ENCODE peak calls at places on chromosome 2, in six cellular contexts. N is adrenal gland, Y is cardiac muscle cell, L is psoas muscle, Q is heart left ventricle, Z is A549. H is an unnamed sample.
A peak's percentile ranks its signal among the peaks of the same experiment; 100 is the strongest.

GRCh38 chr2:5609191-5609590 is 83.0 kb upstream of the SOX11 start:
- DNase-seq in N (no peak), Y (no peak), L (no peak), Q (no peak), Z (no peak), H (no peak)

GRCh38 chr2:195562624-195563566 is 94.1 kb upstream of the SLC39A10 start:
- DNase-seq in N (no peak), Y (no peak), L (no peak), Q (no peak), Z (peak; percentile 32), H (no peak)

GRCh38 chr2:217617496-217618085 is 385.2 kb downstream of the TNS1 start:
- DNase-seq in N (no peak), Y (no peak), L (no peak), Q (no peak), Z (no peak), H (no peak)

GRCh38 chr2:46780801-46781445 is 134.7 kb downstream of the MCFD2 start:
- DNase-seq in N (no peak), Y (peak; percentile 82), L (peak; percentile 52), Q (peak; percentile 76), Z (no peak), H (peak; percentile 85)

GRCh38 chr2:32064021-32064678 is 794 bp downstream of the SPAST start:
- DNase-seq in N (no peak), Y (peak; percentile 48), L (no peak), Q (no peak), Z (peak; percentile 18), H (no peak)

GRCh38 chr2:236712304-236712703 is 142.7 kb downstream of the ACKR3 start:
- DNase-seq in N (no peak), Y (no peak), L (no peak), Q (no peak), Z (peak; percentile 16), H (no peak)

GRCh38 chr2:36951574-36951973 is 14.8 kb downstream of the STRN start:
- DNase-seq in N (no peak), Y (no peak), L (no peak), Q (no peak), Z (peak; percentile 49), H (no peak)

GRCh38 chr2:98846041-98846440 is 90.0 kb downstream of the CRACDL start:
- DNase-seq in N (no peak), Y (no peak), L (no peak), Q (no peak), Z (no peak), H (no peak)

GRCh38 chr2:37837576-37838335 is 87.3 kb upstream of the RMDN2 start:
- DNase-seq in N (peak; percentile 15), Y (peak; percentile 43), L (no peak), Q (no peak), Z (no peak), H (peak; percentile 66)

GRCh38 chr2:179139506-179139905 is 89.6 kb upstream of the CCDC141 start:
- DNase-seq in N (no peak), Y (no peak), L (no peak), Q (no peak), Z (no peak), H (no peak)

GRCh38 chr2:85698184-85698879 is 4.2 kb downstream of the GNLY start:
- DNase-seq in N (no peak), Y (no peak), L (no peak), Q (no peak), Z (no peak), H (no peak)

GRCh38 chr2:217947341-217948316 is 55.2 kb downstream of the TNS1 start:
- DNase-seq in N (peak; percentile 7), Y (no peak), L (no peak), Q (peak; percentile 31), Z (no peak), H (peak; percentile 4)

GRCh38 chr2:190748966-190749365 is 100.1 kb downstream of the NAB1 start:
- DNase-seq in N (no peak), Y (no peak), L (no peak), Q (no peak), Z (no peak), H (no peak)

GRCh38 chr2:241941691-241942301 is 72.3 kb downstream of the RTP5 start:
- DNase-seq in N (no peak), Y (no peak), L (no peak), Q (no peak), Z (no peak), H (no peak)

GRCh38 chr2:152486737-152487063 is 151.7 kb downstream of the FMNL2 start:
- DNase-seq in N (no peak), Y (no peak), L (no peak), Q (no peak), Z (no peak), H (no peak)

GRCh38 chr2:232767866-232768265 is 8.5 kb downstream of the KCNJ13 start:
- DNase-seq in N (no peak), Y (no peak), L (no peak), Q (no peak), Z (no peak), H (no peak)

GRCh38 chr2:127701193-127701650 is at the start of gene SFT2D3:
- DNase-seq in N (peak; percentile 94), Y (peak; percentile 95), L (peak; percentile 97), Q (peak; percentile 95), Z (peak; percentile 94), H (peak; percentile 86)

GRCh38 chr2:120541553-120541932 is 194.1 kb upstream of the GLI2 start:
- DNase-seq in N (no peak), Y (no peak), L (peak; percentile 93), Q (no peak), Z (no peak), H (no peak)

GRCh38 chr2:64998658-64999061 is 9.5 kb downstream of the SLC1A4 start:
- DNase-seq in N (peak; percentile 29), Y (peak; percentile 61), L (no peak), Q (no peak), Z (no peak), H (no peak)

GRCh38 chr2:29293830-29294438 is 178.7 kb downstream of the CLIP4 start:
- DNase-seq in N (peak; percentile 42), Y (peak; percentile 84), L (no peak), Q (no peak), Z (peak; percentile 19), H (no peak)

GRCh38 chr2:29777164-29777563 is 144.2 kb downstream of the ALK start:
- DNase-seq in N (no peak), Y (no peak), L (no peak), Q (no peak), Z (no peak), H (no peak)

GRCh38 chr2:56215911-56216310 is 32.1 kb downstream of the CCDC85A start:
- DNase-seq in N (no peak), Y (no peak), L (no peak), Q (no peak), Z (no peak), H (no peak)

GRCh38 chr2:36965751-36966369 is 476 bp downstream of the STRN start:
- DNase-seq in N (peak; percentile 50), Y (peak; percentile 76), L (peak; percentile 57), Q (no peak), Z (peak; percentile 53), H (peak; percentile 51)

GRCh38 chr2:106138904-106139574 is 55.1 kb downstream of the UXS1 start:
- DNase-seq in N (no peak), Y (no peak), L (no peak), Q (no peak), Z (no peak), H (no peak)

DNA sequence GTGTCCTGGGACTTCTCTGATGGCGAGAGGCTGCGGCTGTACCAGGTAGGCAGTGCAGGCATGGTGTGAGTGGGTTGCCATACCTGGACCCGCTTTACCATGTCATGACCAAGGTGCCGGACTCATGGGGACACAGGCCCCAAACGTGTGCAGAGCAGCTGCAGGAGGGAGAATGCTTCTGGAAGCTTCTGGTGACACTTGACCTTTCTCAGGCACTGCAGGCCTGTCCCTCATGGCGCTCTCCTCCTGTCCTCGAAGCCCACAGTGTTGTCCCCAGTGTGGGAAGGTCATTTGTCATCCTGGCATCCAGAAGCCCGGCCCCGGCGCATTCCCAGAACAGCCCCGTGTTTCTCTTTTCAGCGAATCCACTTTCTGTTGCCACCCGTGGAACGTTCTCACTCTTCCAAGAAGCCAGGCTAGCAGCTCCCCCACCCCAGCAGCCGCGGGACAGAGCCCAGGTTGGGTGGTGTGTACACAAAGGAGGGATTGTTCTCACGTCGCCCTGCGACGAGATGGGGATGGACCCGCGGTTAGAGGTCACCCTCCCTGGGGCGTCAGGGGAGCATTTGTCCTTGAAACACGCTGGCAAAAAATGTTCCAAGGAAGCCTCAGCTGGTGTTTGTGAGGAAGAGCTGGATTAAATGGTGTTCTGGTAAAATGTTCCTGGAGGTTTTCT is 43.7 kb downstream of the SH3BP4 start:
- DNase-seq in N (no peak), Y (no peak), L (peak; percentile 30), Q (peak; percentile 57), Z (no peak), H (no peak)
- H3K4me3 ChIP-seq in N (no peak overlapping the region), Y (no peak overlapping the region), L (no peak overlapping the region), Q (no peak overlapping the region), Z (no peak overlapping the region), H (no peak overlapping the region)

GRCh38 chr2:55159752-55160151 is 72.3 kb downstream of the CLHC1 start:
- DNase-seq in N (no peak), Y (no peak), L (no peak), Q (no peak), Z (no peak), H (no peak)
- H3K4me1 ChIP-seq in N (peaks cover 28% of the 10 kb centered on the region), Y (peaks cover 38% of the 10 kb centered on the region), L (peaks cover 20% of the 10 kb centered on the region), Q (peaks cover 42% of the 10 kb centered on the region), Z (peaks cover 48% of the 10 kb centered on the region), H (peaks cover 7% of the 10 kb centered on the region)

GRCh38 chr2:134365356-134365755 is 111.5 kb downstream of the MGAT5 start:
- DNase-seq in N (no peak), Y (no peak), L (no peak), Q (no peak), Z (peak; percentile 20), H (no peak)
- TF ChIP-seq CTCF in N (no peak), Y (no peak), L (no peak), Q (no peak), Z (no peak), H (no peak)

GRCh38 chr2:949384-949893 is 1.2 kb upstream of the SNTG2 start:
- DNase-seq in N (no peak), Y (no peak), L (no peak), Q (no peak), Z (no peak), H (no peak)
- H3K4me3 ChIP-seq in N (peak overlapping the region; percentile 36), Y (peak overlapping the region; percentile 66), L (peak overlapping the region; percentile 63), Q (peak overlapping the region; percentile 54), Z (no peak overlapping the region), H (no peak overlapping the region)

GRCh38 chr2:239268549-239268948 is 132.3 kb downstream of the HDAC4 start:
- DNase-seq in N (no peak), Y (no peak), L (no peak), Q (no peak), Z (no peak), H (no peak)
- H3K4me1 ChIP-seq in N (peaks cover 39% of the 10 kb centered on the region), Y (peaks cover 28% of the 10 kb centered on the region), L (peaks cover 98% of the 10 kb centered on the region), Q (peaks cover 64% of the 10 kb centered on the region), Z (peaks cover 79% of the 10 kb centered on the region), H (peaks cover 23% of the 10 kb centered on the region)

GRCh38 chr2:240297553-240298315 is 137.7 kb upstream of the GPC1 start:
- DNase-seq in N (no peak), Y (no peak), L (no peak), Q (no peak), Z (no peak), H (no peak)

GRCh38 chr2:240298316-240298790 is 137.1 kb upstream of the GPC1 start:
- DNase-seq in N (no peak), Y (no peak), L (no peak), Q (no peak), Z (no peak), H (no peak)

GRCh38 chr2:240299710-240300068 is 135.8 kb upstream of the GPC1 start:
- DNase-seq in N (no peak), Y (no peak), L (no peak), Q (no peak), Z (no peak), H (no peak)

GRCh38 chr2:240300261-240300821 is 135.1 kb upstream of the GPC1 start:
- DNase-seq in N (no peak), Y (no peak), L (peak; percentile 28), Q (no peak), Z (no peak), H (no peak)

GRCh38 chr2:240298803-240299709 is 136.4 kb upstream of the GPC1 start:
- DNase-seq in N (no peak), Y (no peak), L (peak; percentile 35), Q (no peak), Z (no peak), H (no peak)
- TF ChIP-seq CTCF in N (no peak), Y (peak; percentile 6), L (no peak), Q (no peak), Z (no peak), H (peak; percentile 24)

H was measured in BE2C.